ENCODE peak calls at places on chromosomes 12 and 14, in eight cellular contexts. F is testis; D is GM23248; X is A549; I is CD8-positive, alpha-beta memory T cell; E is heart right ventricle; J is uterus; H is H9. P is an unnamed sample.

GRCh38 chr12:27449893-27450534 is 3.5 kb downstream of the SMCO2 start:
- DNase-seq in H (no peak), E (no peak), J (no peak), X (no peak), F (no peak), D (no peak), I (no peak), P (no peak)

GRCh38 chr12:66813137-66813867 is 134.4 kb upstream of the GRIP1 start:
- DNase-seq in X (no peak), D (no peak), H (no peak), I (no peak), J (no peak), F (no peak), E (no peak), P (no peak)

GRCh38 chr14:68987653-68988036 is 8.5 kb upstream of the ACTN1 start:
- DNase-seq in H (peak; percentile 79), X (peak; percentile 42), E (no peak), I (no peak), J (no peak), D (no peak), F (no peak), P (no peak)

GRCh38 chr12:9750276-9751203 is 10.2 kb downstream of the CD69 start:
- DNase-seq in D (peak; percentile 73), I (peak; percentile 68), E (peak; percentile 48), H (peak; percentile 57), J (no peak), X (peak; percentile 77), F (peak; percentile 63), P (peak; percentile 87)

GRCh38 chr12:110304061-110304551 is 23.1 kb downstream of the ATP2A2 start:
- DNase-seq in H (no peak), I (no peak), J (no peak), E (no peak), F (no peak), X (no peak), D (peak; percentile 64), P (peak; percentile 62)

GRCh38 chr12:101027200-101027599 is 182.8 kb downstream of the SLC5A8 start:
- DNase-seq in I (no peak), H (no peak), D (no peak), X (no peak), E (no peak), F (no peak), J (no peak), P (no peak)

GRCh38 chr12:64884728-64885127 is 60.3 kb downstream of the TBC1D30 start:
- DNase-seq in F (no peak), E (no peak), I (no peak), H (no peak), D (no peak), X (no peak), J (no peak), P (no peak)

GRCh38 chr14:45150386-45150890 is 14.7 kb downstream of the FANCM start:
- DNase-seq in F (no peak), E (no peak), D (no peak), H (no peak), J (no peak), I (no peak), X (no peak), P (no peak)

GRCh38 chr12:26338574-26339572 is 143.5 kb downstream of the SSPN start:
- DNase-seq in H (no peak), F (no peak), J (no peak), E (no peak), I (no peak), X (no peak), D (peak; percentile 66), P (peak; percentile 28)

DNA sequence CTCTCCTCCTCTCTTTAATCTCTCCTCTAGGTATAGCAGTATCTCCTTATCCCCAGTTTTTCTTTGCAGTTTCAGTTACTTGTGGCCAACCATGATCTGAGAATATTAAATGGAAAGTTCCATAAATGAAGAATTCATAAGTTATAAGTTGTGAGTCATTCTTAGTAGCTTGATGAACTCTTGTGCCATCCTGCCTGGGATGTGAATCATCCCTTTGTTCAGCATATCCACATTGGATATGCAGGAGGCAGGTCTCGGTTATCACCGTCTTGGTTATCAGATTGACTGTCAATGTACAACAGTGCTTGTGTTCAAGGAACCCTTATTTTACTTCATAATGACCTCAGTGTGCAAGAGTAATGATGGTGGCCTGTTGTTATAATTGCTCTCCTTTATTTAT is 134.0 kb downstream of the TMEM117 start:
- DNase-seq in F (no peak), X (peak; percentile 41), E (no peak), H (no peak), I (no peak), D (peak; percentile 67), J (no peak), P (peak; percentile 17)
- H3K4me1 ChIP-seq in F (no peaks in the 10 kb centered on the region), X (peaks cover 6% of the 10 kb centered on the region), E (peaks cover 1% of the 10 kb centered on the region), H (peaks cover 2% of the 10 kb centered on the region), I (no peaks in the 10 kb centered on the region), D (no peaks in the 10 kb centered on the region), J (no peaks in the 10 kb centered on the region), P (no peaks in the 10 kb centered on the region)

GRCh38 chr12:120540445-120540844 is 6.3 kb downstream of the RNF10 start:
- DNase-seq in D (peak; percentile 46), H (no peak), F (no peak), J (no peak), E (no peak), I (no peak), X (no peak), P (peak; percentile 61)

GRCh38 chr12:120544691-120545090 is 10.5 kb downstream of the RNF10 start:
- DNase-seq in H (no peak), X (no peak), E (no peak), D (no peak), J (no peak), F (no peak), I (no peak), P (no peak)

GRCh38 chr12:120538281-120539156 is 4.4 kb downstream of the RNF10 start:
- DNase-seq in E (peak; percentile 81), J (peak; percentile 34), I (no peak), D (peak; percentile 72), H (no peak), X (peak; percentile 36), F (no peak), P (peak; percentile 53)

GRCh38 chr12:120539303-120539702 is 5.1 kb downstream of the RNF10 start:
- DNase-seq in X (peak; percentile 23), J (no peak), H (no peak), E (no peak), D (peak; percentile 62), F (no peak), I (no peak), P (peak; percentile 24)

DNA sequence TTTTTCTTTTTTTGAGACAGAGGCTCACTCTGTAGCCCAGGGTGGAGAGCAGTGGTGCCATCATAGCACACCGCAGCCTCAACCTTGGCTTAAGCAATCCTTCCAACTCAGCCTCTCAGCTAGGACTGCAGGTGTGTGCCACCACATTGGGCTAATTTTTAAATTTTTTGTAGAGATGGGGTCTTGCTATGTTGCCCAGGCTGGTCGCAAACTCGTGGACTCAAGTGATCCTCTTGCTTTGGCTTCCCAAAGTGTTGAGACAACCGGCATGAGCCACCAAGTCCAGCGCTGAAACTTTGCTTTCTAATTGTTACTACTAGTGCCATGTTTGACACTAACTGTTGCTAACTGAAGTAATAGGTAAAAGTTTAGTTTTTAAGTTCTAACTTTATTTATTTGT is 8.0 kb downstream of the RNF10 start:
- DNase-seq in D (no peak), H (no peak), E (no peak), J (no peak), F (no peak), X (no peak), I (no peak), P (no peak)
- H3K4me1 ChIP-seq in D (peaks cover 32% of the 10 kb centered on the region), H (no peaks in the 10 kb centered on the region), E (peaks cover 90% of the 10 kb centered on the region), J (peaks cover 4% of the 10 kb centered on the region), F (peaks cover 28% of the 10 kb centered on the region), X (peaks cover 28% of the 10 kb centered on the region), I (peaks cover 55% of the 10 kb centered on the region), P (peaks cover 46% of the 10 kb centered on the region)

GRCh38 chr14:20627337-20628032 is 14.0 kb downstream of the OR6S1 start:
- DNase-seq in E (no peak), X (no peak), J (no peak), D (peak; percentile 32), H (no peak), I (no peak), F (no peak), P (no peak)

GRCh38 chr14:20630340-20631022 is 11.0 kb downstream of the OR6S1 start:
- DNase-seq in J (no peak), X (peak; percentile 91), D (peak; percentile 42), F (no peak), I (peak; percentile 34), E (no peak), H (peak; percentile 70), P (peak; percentile 40)

GRCh38 chr14:20626274-20626673 is 15.2 kb downstream of the OR6S1 start:
- DNase-seq in E (no peak), H (no peak), D (peak; percentile 37), X (no peak), F (no peak), I (no peak), J (no peak), P (no peak)

GRCh38 chr14:20631023-20631820 is 10.3 kb downstream of the OR6S1 start:
- DNase-seq in I (peak; percentile 60), X (peak; percentile 82), H (peak; percentile 71), E (no peak), D (peak; percentile 61), F (peak; percentile 55), J (peak; percentile 70), P (peak; percentile 74)

GRCh38 chr14:20628063-20628854 is 13.2 kb downstream of the OR6S1 start:
- DNase-seq in I (no peak), F (no peak), J (no peak), D (no peak), X (no peak), E (no peak), H (no peak), P (no peak)
- H3K4me1 ChIP-seq in I (peaks cover 58% of the 10 kb centered on the region), F (peaks cover 26% of the 10 kb centered on the region), J (peaks cover 3% of the 10 kb centered on the region), D (peaks cover 11% of the 10 kb centered on the region), X (peaks cover 37% of the 10 kb centered on the region), E (peaks cover 40% of the 10 kb centered on the region), H (no peaks in the 10 kb centered on the region), P (peaks cover 54% of the 10 kb centered on the region)

GRCh38 chr14:104202259-104203070 is 64.1 kb downstream of the KIF26A start:
- DNase-seq in H (no peak), I (no peak), D (no peak), X (no peak), F (peak; percentile 86), E (no peak), J (no peak), P (no peak)

GRCh38 chr14:104199266-104199665 is 60.9 kb downstream of the KIF26A start:
- DNase-seq in X (no peak), F (no peak), H (no peak), I (no peak), J (no peak), E (no peak), D (no peak), P (no peak)

GRCh38 chr14:104201496-104201895 is 63.1 kb downstream of the KIF26A start:
- DNase-seq in D (no peak), J (no peak), F (no peak), H (no peak), E (no peak), I (no peak), X (no peak), P (no peak)

GRCh38 chr14:104201063-104201462 is 62.7 kb downstream of the KIF26A start:
- DNase-seq in F (no peak), H (no peak), D (no peak), X (no peak), J (no peak), E (no peak), I (no peak), P (no peak)

DNA sequence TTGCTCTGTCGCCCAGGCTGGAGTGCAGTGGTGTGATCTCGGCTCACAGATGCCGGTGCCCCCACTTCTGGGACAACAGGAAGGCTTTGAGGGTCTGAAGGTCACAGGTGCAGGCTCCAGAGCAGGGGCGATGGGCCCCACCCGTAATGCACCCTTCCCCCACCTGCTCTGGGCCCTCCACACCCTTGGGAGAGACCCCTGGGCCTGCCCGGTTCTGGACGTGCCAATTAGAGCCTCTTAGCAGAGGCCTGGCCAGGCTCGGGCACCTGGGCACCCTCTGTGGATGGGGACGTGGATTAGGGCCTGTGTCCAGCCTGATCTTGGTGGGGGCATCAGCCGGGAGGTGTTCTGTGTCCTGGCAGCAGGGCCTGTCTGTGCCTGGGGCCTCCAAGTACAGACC is 62.2 kb downstream of the KIF26A start:
- DNase-seq in F (no peak), D (no peak), E (no peak), X (no peak), I (no peak), H (no peak), J (no peak), P (no peak)
- H3K4me1 ChIP-seq in F (peaks cover 7% of the 10 kb centered on the region), D (no peaks in the 10 kb centered on the region), E (no peaks in the 10 kb centered on the region), X (no peaks in the 10 kb centered on the region), I (no peaks in the 10 kb centered on the region), H (no peaks in the 10 kb centered on the region), J (no peaks in the 10 kb centered on the region), P (no peaks in the 10 kb centered on the region)

P was measured in adipocyte.